ENCODE peak calls at places on chromosomes 5 and 9, in six cellular contexts. Z, S, D, O, Y and T are unnamed samples.

GRCh38 chr5:5591567-5591966 is 169.1 kb downstream of the ICE1 start:
- DNase-seq in Z (no peak), S (no peak), D (no peak), O (no peak), Y (no peak), T (no peak)

GRCh38 chr5:176559683-176560082 is 10.5 kb downstream of the CDHR2 start:
- DNase-seq in Z (no peak), S (no peak), D (no peak), O (no peak), Y (peak), T (no peak)

GRCh38 chr5:39501403-39501802 is 76.6 kb upstream of the DAB2 start:
- DNase-seq in Z (no peak), S (no peak), D (no peak), O (no peak), Y (no peak), T (no peak)

GRCh38 chr9:12753931-12754330 is 20.9 kb upstream of the LURAP1L start:
- DNase-seq in Z (no peak), S (no peak), D (no peak), O (no peak), Y (no peak), T (no peak)

GRCh38 chr5:110757118-110757729 is 18.4 kb downstream of the SLC25A46 start:
- DNase-seq in Z (peak), S (no peak), D (no peak), O (no peak), Y (peak), T (no peak)

GRCh38 chr5:127229185-127229889 is 61.3 kb upstream of the MEGF10 start:
- DNase-seq in Z (no peak), S (peak), D (no peak), O (peak), Y (peak), T (peak)

GRCh38 chr9:80952523-80952922 is 736.8 kb downstream of the TLE1 start:
- DNase-seq in Z (no peak), S (no peak), D (no peak), O (peak), Y (no peak), T (no peak)

GRCh38 chr9:134503301-134504105 is 138.1 kb upstream of the COL5A1 start:
- DNase-seq in Z (no peak), S (no peak), D (no peak), O (no peak), Y (no peak), T (no peak)

GRCh38 chr5:53008751-53009150 is 19.6 kb downstream of the ITGA2 start:
- DNase-seq in Z (no peak), S (no peak), D (no peak), O (no peak), Y (no peak), T (no peak)

GRCh38 chr5:112795944-112796678 is 58.4 kb downstream of the APC start:
- DNase-seq in Z (peak), S (no peak), D (no peak), O (no peak), Y (no peak), T (no peak)

GRCh38 chr9:131668439-131669233 is 71.2 kb downstream of the RAPGEF1 start:
- DNase-seq in Z (peak), S (no peak), D (peak), O (peak), Y (no peak), T (no peak)

GRCh38 chr9:131666779-131667178 is 73.1 kb downstream of the RAPGEF1 start:
- DNase-seq in Z (no peak), S (no peak), D (no peak), O (no peak), Y (no peak), T (no peak)

GRCh38 chr9:131668057-131668438 is 71.8 kb downstream of the RAPGEF1 start:
- DNase-seq in Z (no peak), S (no peak), D (no peak), O (no peak), Y (no peak), T (no peak)

GRCh38 chr9:131666029-131666428 is 73.8 kb downstream of the RAPGEF1 start:
- DNase-seq in Z (no peak), S (no peak), D (no peak), O (no peak), Y (no peak), T (no peak)

GRCh38 chr9:131667576-131667975 is 72.3 kb downstream of the RAPGEF1 start:
- DNase-seq in Z (no peak), S (no peak), D (no peak), O (no peak), Y (no peak), T (no peak)
- TF ChIP-seq TAF1 in Z (no peak), S (no peak), D (no peak), O (no peak), Y (no peak), T (peak)

GRCh38 chr5:124910354-124911016 is 164.0 kb upstream of the ZNF608 start:
- DNase-seq in Z (no peak), S (no peak), D (no peak), O (no peak), Y (no peak), T (no peak)

GRCh38 chr5:124907098-124907644 is 160.7 kb upstream of the ZNF608 start:
- DNase-seq in Z (no peak), S (no peak), D (no peak), O (no peak), Y (no peak), T (no peak)

GRCh38 chr5:124906339-124907097 is 160.1 kb upstream of the ZNF608 start:
- DNase-seq in Z (peak), S (no peak), D (no peak), O (peak), Y (no peak), T (no peak)

GRCh38 chr5:124909734-124910133 is 163.3 kb upstream of the ZNF608 start:
- DNase-seq in Z (no peak), S (no peak), D (no peak), O (no peak), Y (no peak), T (no peak)

GRCh38 chr5:124908603-124909451 is 162.4 kb upstream of the ZNF608 start:
- DNase-seq in Z (peak), S (no peak), D (peak), O (peak), Y (no peak), T (no peak)
- TF ChIP-seq TAF1 in Z (no peak), S (no peak), D (no peak), O (no peak), Y (no peak), T (no peak)

DNA sequence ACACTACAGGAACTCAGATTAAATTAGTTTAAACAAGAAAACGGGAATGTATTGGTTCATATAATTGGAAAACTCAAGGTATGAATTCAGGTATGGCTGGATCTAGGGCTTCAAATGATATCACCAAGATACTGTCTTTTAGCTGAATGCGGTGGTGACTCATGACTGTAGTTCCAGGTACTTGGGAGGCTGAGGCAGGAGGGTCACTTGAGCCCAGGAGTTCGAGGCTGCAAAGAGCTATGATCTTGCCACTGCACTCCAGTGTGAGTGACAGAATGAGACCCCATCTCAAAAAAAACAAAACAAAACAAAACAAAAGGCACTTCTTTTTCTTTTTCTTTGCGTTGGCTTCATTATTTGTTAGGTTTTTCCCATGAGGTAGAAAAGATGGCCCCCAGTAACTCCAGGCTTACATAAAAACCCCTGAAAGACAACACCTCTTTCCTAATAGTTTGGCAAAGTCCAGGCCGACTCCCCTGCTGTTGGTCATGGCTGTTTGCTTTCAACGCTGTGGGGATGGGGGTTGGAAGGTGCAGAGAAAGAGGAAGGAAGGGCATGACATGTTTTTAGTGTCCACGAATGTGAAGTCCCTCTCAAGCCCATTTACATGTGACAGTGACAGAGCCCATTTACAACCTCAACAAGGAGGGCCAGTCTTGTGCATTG is 39.8 kb upstream of the CRB2 start:
- DNase-seq in Z (peak), S (no peak), D (no peak), O (no peak), Y (peak), T (no peak)
- TF ChIP-seq TAF1 in Z (no peak), S (no peak), D (no peak), O (no peak), Y (no peak), T (no peak)

GRCh38 chr9:78543353-78543752 is 246.4 kb downstream of the PSAT1 start:
- DNase-seq in Z (no peak), S (no peak), D (no peak), O (no peak), Y (no peak), T (no peak)

GRCh38 chr9:78541868-78542267 is 244.9 kb downstream of the PSAT1 start:
- DNase-seq in Z (no peak), S (no peak), D (no peak), O (no peak), Y (no peak), T (no peak)

GRCh38 chr9:78539188-78539587 is 242.3 kb downstream of the PSAT1 start:
- DNase-seq in Z (no peak), S (no peak), D (no peak), O (no peak), Y (no peak), T (no peak)

GRCh38 chr9:78542491-78543175 is 245.7 kb downstream of the PSAT1 start:
- DNase-seq in Z (no peak), S (no peak), D (no peak), O (no peak), Y (no peak), T (no peak)

DNA sequence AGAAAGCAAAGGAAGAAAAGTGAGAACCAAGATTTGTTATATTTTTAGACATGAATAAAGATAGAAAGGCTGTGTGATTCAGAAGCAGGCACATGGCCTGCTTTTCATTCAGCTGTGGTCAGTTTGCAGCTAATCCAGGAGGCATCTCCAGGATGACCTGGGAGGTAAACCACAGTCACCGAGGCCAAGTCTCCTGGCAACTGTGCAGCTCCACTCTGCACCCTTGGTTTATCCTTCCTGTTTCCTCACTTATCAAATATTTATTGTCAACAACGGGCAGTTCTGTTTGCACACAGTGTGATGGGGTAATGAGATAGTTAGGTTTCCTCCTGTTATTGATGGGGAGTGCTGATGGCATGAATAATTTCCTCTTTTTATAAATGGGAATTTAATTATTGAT is 243.0 kb downstream of the PSAT1 start:
- DNase-seq in Z (no peak), S (no peak), D (no peak), O (no peak), Y (no peak), T (no peak)
- TF ChIP-seq TAF1 in Z (no peak), S (no peak), D (no peak), O (no peak), Y (no peak), T (no peak)

GRCh38 chr5:115079934-115080623 is 89.6 kb downstream of the TRIM36 start:
- DNase-seq in Z (no peak), S (no peak), D (no peak), O (no peak), Y (no peak), T (no peak)
- TF ChIP-seq TAF1 in Z (no peak), S (no peak), D (no peak), O (no peak), Y (no peak), T (no peak)

GRCh38 chr9:34557421-34558321 is 31.9 kb downstream of the CNTFR start:
- DNase-seq in Z (no peak), S (no peak), D (no peak), O (peak), Y (no peak), T (no peak)

GRCh38 chr9:34558911-34559615 is 30.5 kb downstream of the CNTFR start:
- DNase-seq in Z (no peak), S (no peak), D (no peak), O (peak), Y (no peak), T (no peak)

GRCh38 chr9:34558341-34558740 is 31.2 kb downstream of the CNTFR start:
- DNase-seq in Z (no peak), S (no peak), D (no peak), O (no peak), Y (no peak), T (no peak)

GRCh38 chr9:34560574-34561229 is 28.8 kb downstream of the CNTFR start:
- DNase-seq in Z (no peak), S (no peak), D (no peak), O (peak), Y (no peak), T (no peak)

DNA sequence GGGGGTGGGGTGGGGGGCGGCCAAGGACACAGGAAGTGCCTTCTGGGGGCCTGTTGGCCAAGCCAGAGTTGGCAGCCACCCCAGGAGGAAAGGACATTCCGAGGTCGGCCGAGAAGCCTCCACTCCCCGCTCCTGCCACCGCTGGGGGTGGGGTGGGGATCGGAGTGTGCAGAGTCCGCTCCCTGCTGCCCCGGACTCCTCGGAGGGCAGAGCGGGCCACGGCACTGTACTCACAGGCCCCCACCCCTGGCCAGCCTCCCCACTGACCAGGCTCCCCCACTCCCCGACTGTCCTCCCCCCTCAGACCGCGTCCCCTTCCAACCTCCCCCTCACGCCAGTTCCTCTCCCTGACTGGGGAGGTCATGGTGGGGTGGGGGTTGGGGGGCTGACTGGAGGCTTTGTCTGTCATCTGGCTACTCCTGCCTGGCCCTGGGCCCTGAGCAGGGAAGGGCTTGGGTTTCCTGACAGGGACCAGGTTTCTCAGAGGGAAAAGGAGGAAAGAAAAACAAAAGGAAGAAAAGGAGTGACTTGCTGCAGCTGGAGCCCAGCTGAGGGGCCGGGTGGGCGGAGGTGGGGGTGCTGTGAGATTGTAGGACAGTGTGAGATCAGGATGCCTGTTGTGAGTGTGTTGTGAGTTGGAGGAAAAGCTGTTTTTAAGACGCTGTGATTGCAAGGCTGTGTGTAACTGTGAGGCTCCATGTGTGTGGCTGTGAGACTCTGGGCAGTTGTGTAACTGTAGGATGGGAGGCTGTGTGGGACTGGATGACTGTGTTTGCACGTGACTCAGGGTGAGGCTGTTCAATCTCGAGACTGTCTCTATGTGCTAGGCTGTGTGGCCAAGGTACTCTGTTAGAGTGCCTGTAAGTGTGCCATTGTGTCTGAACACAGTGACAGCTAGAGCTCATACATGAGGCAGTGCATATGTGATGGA is 29.6 kb downstream of the CNTFR start:
- DNase-seq in Z (peak), S (no peak), D (no peak), O (peak), Y (no peak), T (no peak)
- TF ChIP-seq TAF1 in Z (no peak), S (no peak), D (no peak), O (no peak), Y (no peak), T (no peak)

DNA sequence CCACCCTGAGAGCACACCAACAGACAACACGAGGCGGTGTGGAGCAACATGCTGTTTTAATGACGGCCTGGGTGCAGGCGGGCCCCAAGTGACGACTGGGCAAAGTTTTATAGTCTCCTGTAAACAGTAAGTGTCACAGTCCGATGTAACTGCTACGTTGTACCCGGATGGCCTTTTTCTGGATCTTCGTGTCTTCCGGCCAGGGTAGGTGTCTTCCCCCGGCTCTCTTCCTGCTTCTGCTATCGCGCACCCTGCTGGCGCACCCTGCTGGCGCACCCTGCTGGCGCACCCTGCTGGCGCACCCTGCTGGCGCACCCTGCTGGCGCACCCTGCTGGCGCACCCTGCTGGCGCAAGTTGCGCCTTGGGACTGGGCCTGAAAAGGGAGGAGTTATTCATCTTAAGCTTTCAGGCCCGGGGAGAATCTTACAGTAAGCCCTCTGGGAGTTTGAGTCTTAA is 143.0 kb upstream of the TARS1 start:
- DNase-seq in Z (no peak), S (no peak), D (no peak), O (no peak), Y (peak), T (no peak)
- TF ChIP-seq TAF1 in Z (no peak), S (no peak), D (no peak), O (no peak), Y (no peak), T (no peak)

GRCh38 chr5:149496166-149496565 is 55.1 kb downstream of the CSNK1A1 start:
- DNase-seq in Z (no peak), S (no peak), D (no peak), O (no peak), Y (no peak), T (no peak)

GRCh38 chr5:149495673-149496072 is 55.6 kb downstream of the CSNK1A1 start:
- DNase-seq in Z (no peak), S (no peak), D (no peak), O (no peak), Y (no peak), T (no peak)

GRCh38 chr5:149500922-149501582 is 50.2 kb downstream of the CSNK1A1 start:
- DNase-seq in Z (no peak), S (no peak), D (no peak), O (no peak), Y (no peak), T (no peak)

GRCh38 chr5:149498724-149499336 is 52.4 kb downstream of the CSNK1A1 start:
- DNase-seq in Z (no peak), S (no peak), D (no peak), O (no peak), Y (no peak), T (no peak)

GRCh38 chr5:149497357-149497756 is 53.9 kb downstream of the CSNK1A1 start:
- DNase-seq in Z (no peak), S (no peak), D (no peak), O (no peak), Y (no peak), T (no peak)
- TF ChIP-seq TAF1 in Z (no peak), S (no peak), D (no peak), O (no peak), Y (no peak), T (no peak)

GRCh38 chr5:80516826-80517225 is 28.9 kb downstream of the FAM151B start:
- DNase-seq in Z (no peak), S (no peak), D (peak), O (no peak), Y (peak), T (no peak)
- TF ChIP-seq TAF1 in Z (no peak), S (no peak), D (no peak), O (no peak), Y (no peak), T (no peak)

GRCh38 chr9:101271102-101271501 is 113.7 kb downstream of the BAAT start:
- DNase-seq in Z (no peak), S (no peak), D (no peak), O (no peak), Y (no peak), T (no peak)

GRCh38 chr9:101270325-101270701 is 114.5 kb downstream of the BAAT start:
- DNase-seq in Z (no peak), S (no peak), D (no peak), O (no peak), Y (no peak), T (no peak)

GRCh38 chr9:101274971-101275670 is 109.7 kb downstream of the BAAT start:
- DNase-seq in Z (no peak), S (no peak), D (no peak), O (no peak), Y (no peak), T (no peak)

GRCh38 chr9:101275671-101276250 is 109.0 kb downstream of the BAAT start:
- DNase-seq in Z (no peak), S (no peak), D (no peak), O (no peak), Y (no peak), T (no peak)
- TF ChIP-seq TAF1 in Z (no peak), S (no peak), D (no peak), O (no peak), Y (no peak), T (no peak)